ENCODE peak calls at places on chromosomes 16 and 17, in four cellular contexts. One of them, this sample, is unnamed.

GRCh38 chr17:45584092-45585036 is 93.8 kb upstream of the PLEKHM1 start:
- DNase-seq in neural progenitor cell: peak; percentile 75
- DNase-seq in stomach: peak; percentile 81
- DNase-seq in cardiac muscle cell: peak; percentile 57
- DNase-seq in this sample: peak; percentile 84

GRCh38 chr17:79304907-79305306 is 230.3 kb downstream of the ENGASE start:
- DNase-seq in cardiac muscle cell: no peak
- DNase-seq in stomach: no peak
- DNase-seq in neural progenitor cell: no peak
- DNase-seq in this sample: peak; percentile 90

GRCh38 chr16:56848056-56848936 is 16.7 kb upstream of the SLC12A3 start:
- DNase-seq in cardiac muscle cell: peak; percentile 75
- DNase-seq in stomach: no peak
- DNase-seq in neural progenitor cell: no peak
- DNase-seq in this sample: no peak

GRCh38 chr17:53516643-53517042 is 306.1 kb upstream of the KIF2B start:
- DNase-seq in cardiac muscle cell: peak; percentile 59
- DNase-seq in stomach: no peak
- DNase-seq in neural progenitor cell: peak; percentile 46
- DNase-seq in this sample: peak; percentile 5

GRCh38 chr16:17347624-17348023 is 123.1 kb downstream of the XYLT1 start:
- DNase-seq in neural progenitor cell: no peak
- DNase-seq in stomach: no peak
- DNase-seq in cardiac muscle cell: no peak
- DNase-seq in this sample: no peak

GRCh38 chr16:80285089-80285488 is 255.7 kb upstream of the DYNLRB2 start:
- DNase-seq in stomach: no peak
- DNase-seq in cardiac muscle cell: no peak
- DNase-seq in neural progenitor cell: no peak
- DNase-seq in this sample: no peak

GRCh38 chr17:6575596-6575988 is 19.2 kb upstream of the PITPNM3 start:
- DNase-seq in neural progenitor cell: no peak
- DNase-seq in stomach: no peak
- DNase-seq in cardiac muscle cell: no peak
- DNase-seq in this sample: peak; percentile 12

GRCh38 chr16:67190448-67191399 is 788 bp upstream of the EXOC3L1 start:
- DNase-seq in neural progenitor cell: no peak
- DNase-seq in cardiac muscle cell: peak; percentile 37
- DNase-seq in stomach: no peak
- DNase-seq in this sample: no peak

GRCh38 chr16:81238296-81239011 is at the start of gene BCO1:
- DNase-seq in cardiac muscle cell: peak; percentile 57
- DNase-seq in neural progenitor cell: peak; percentile 87
- DNase-seq in stomach: peak; percentile 56
- DNase-seq in this sample: peak; percentile 55

GRCh38 chr16:73020409-73020884 is 27.5 kb downstream of the ZFHX3 start:
- DNase-seq in neural progenitor cell: no peak
- DNase-seq in stomach: peak; percentile 90
- DNase-seq in cardiac muscle cell: peak; percentile 91
- DNase-seq in this sample: no peak

GRCh38 chr17:31688704-31689103 is 170.3 kb downstream of the COPRS start:
- DNase-seq in cardiac muscle cell: no peak
- DNase-seq in stomach: no peak
- DNase-seq in neural progenitor cell: no peak
- DNase-seq in this sample: no peak

GRCh38 chr17:44967026-44967906 is 837 bp downstream of the C1QL1 start:
- DNase-seq in cardiac muscle cell: no peak
- DNase-seq in neural progenitor cell: peak; percentile 34
- DNase-seq in stomach: no peak
- DNase-seq in this sample: peak; percentile 82

GRCh38 chr17:74520790-74521480 is 10.3 kb downstream of the CD300LB start:
- DNase-seq in cardiac muscle cell: no peak
- DNase-seq in neural progenitor cell: no peak
- DNase-seq in stomach: peak; percentile 22
- DNase-seq in this sample: no peak

GRCh38 chr17:68424861-68425260 is 32.4 kb downstream of the WIPI1 start:
- DNase-seq in cardiac muscle cell: no peak
- DNase-seq in neural progenitor cell: peak; percentile 1
- DNase-seq in stomach: no peak
- DNase-seq in this sample: peak; percentile 59

GRCh38 chr17:15914400-15915165 is 30.3 kb upstream of the ADORA2B start:
- DNase-seq in neural progenitor cell: no peak
- DNase-seq in cardiac muscle cell: peak; percentile 45
- DNase-seq in stomach: peak; percentile 9
- DNase-seq in this sample: no peak

GRCh38 chr17:42804918-42805367 is 6.3 kb downstream of the CNTD1 start:
- DNase-seq in cardiac muscle cell: no peak
- DNase-seq in neural progenitor cell: no peak
- DNase-seq in stomach: peak; percentile 64
- DNase-seq in this sample: no peak

GRCh38 chr17:5780476-5780875 is 196.2 kb upstream of the NLRP1 start:
- DNase-seq in neural progenitor cell: no peak
- DNase-seq in cardiac muscle cell: peak; percentile 39
- DNase-seq in stomach: no peak
- DNase-seq in this sample: no peak

GRCh38 chr17:38738686-38739085 is 8.5 kb downstream of the CISD3 start:
- DNase-seq in neural progenitor cell: no peak
- DNase-seq in cardiac muscle cell: no peak
- DNase-seq in stomach: no peak
- DNase-seq in this sample: peak; percentile 30

GRCh38 chr17:7217113-7217987 is 2.3 kb downstream of the DLG4 start:
- DNase-seq in neural progenitor cell: peak; percentile 81
- DNase-seq in cardiac muscle cell: peak; percentile 90
- DNase-seq in stomach: peak; percentile 54
- DNase-seq in this sample: peak; percentile 90

GRCh38 chr16:35745821-35746248 is 2286.4 kb downstream of the TP53TG3F start:
- DNase-seq in neural progenitor cell: no peak
- DNase-seq in stomach: no peak
- DNase-seq in cardiac muscle cell: no peak
- DNase-seq in this sample: peak; percentile 10

GRCh38 chr17:19781488-19782458 is 33.7 kb upstream of the ALDH3A1 start:
- DNase-seq in cardiac muscle cell: no peak
- DNase-seq in neural progenitor cell: no peak
- DNase-seq in stomach: no peak
- DNase-seq in this sample: no peak

GRCh38 chr17:32610027-32610650 is 123.3 kb downstream of the CDK5R1 start:
- DNase-seq in neural progenitor cell: peak; percentile 64
- DNase-seq in cardiac muscle cell: no peak
- DNase-seq in stomach: no peak
- DNase-seq in this sample: peak; percentile 45

GRCh38 chr16:48014349-48015135 is 141.3 kb downstream of the ABCC12 start:
- DNase-seq in stomach: no peak
- DNase-seq in cardiac muscle cell: no peak
- DNase-seq in neural progenitor cell: peak; percentile 52
- DNase-seq in this sample: peak; percentile 39

GRCh38 chr17:67717192-67717623 is 528 bp upstream of the NOL11 start:
- DNase-seq in neural progenitor cell: no peak
- DNase-seq in stomach: no peak
- DNase-seq in cardiac muscle cell: no peak
- DNase-seq in this sample: no peak

GRCh38 chr17:48545022-48545376 is at the start of gene HOXB2:
- DNase-seq in neural progenitor cell: no peak
- DNase-seq in stomach: no peak
- DNase-seq in cardiac muscle cell: peak; percentile 67
- DNase-seq in this sample: peak; percentile 69

GRCh38 chr17:74211929-74212261 is 1.5 kb upstream of the TTYH2 start:
- DNase-seq in neural progenitor cell: no peak
- DNase-seq in stomach: no peak
- DNase-seq in cardiac muscle cell: no peak
- DNase-seq in this sample: no peak

GRCh38 chr17:42387221-42387657 is 1.0 kb downstream of the STAT3 start:
- DNase-seq in stomach: no peak
- DNase-seq in neural progenitor cell: no peak
- DNase-seq in cardiac muscle cell: peak; percentile 94
- DNase-seq in this sample: no peak

GRCh38 chr17:10563991-10564660 is 14.7 kb upstream of the MYH2 start:
- DNase-seq in neural progenitor cell: no peak
- DNase-seq in stomach: no peak
- DNase-seq in cardiac muscle cell: no peak
- DNase-seq in this sample: no peak

GRCh38 chr17:45768000-45768399 is 16.1 kb upstream of the CRHR1 start:
- DNase-seq in cardiac muscle cell: peak; percentile 15
- DNase-seq in stomach: no peak
- DNase-seq in neural progenitor cell: peak; percentile 67
- DNase-seq in this sample: peak; percentile 74

GRCh38 chr17:41386227-41386626 is 4.1 kb upstream of the KRT34 start:
- DNase-seq in cardiac muscle cell: no peak
- DNase-seq in neural progenitor cell: no peak
- DNase-seq in stomach: no peak
- DNase-seq in this sample: no peak

GRCh38 chr17:34242553-34242952 is 12.5 kb upstream of the CCL2 start:
- DNase-seq in cardiac muscle cell: no peak
- DNase-seq in neural progenitor cell: no peak
- DNase-seq in stomach: no peak
- DNase-seq in this sample: no peak

GRCh38 chr16:24013733-24014645 is 178.2 kb downstream of the PRKCB start:
- DNase-seq in stomach: peak; percentile 31
- DNase-seq in neural progenitor cell: no peak
- DNase-seq in cardiac muscle cell: no peak
- DNase-seq in this sample: no peak

GRCh38 chr17:6413073-6413472 is 21.8 kb downstream of the AIPL1 start:
- DNase-seq in stomach: no peak
- DNase-seq in cardiac muscle cell: peak; percentile 48
- DNase-seq in neural progenitor cell: peak; percentile 66
- DNase-seq in this sample: peak; percentile 86

GRCh38 chr17:18025596-18026407 is 13.2 kb downstream of the ATPAF2 start:
- DNase-seq in cardiac muscle cell: peak; percentile 39
- DNase-seq in stomach: no peak
- DNase-seq in neural progenitor cell: no peak
- DNase-seq in this sample: no peak

GRCh38 chr17:33262724-33263123 is 30.4 kb downstream of the ASIC2 start:
- DNase-seq in neural progenitor cell: no peak
- DNase-seq in stomach: no peak
- DNase-seq in cardiac muscle cell: no peak
- DNase-seq in this sample: no peak

GRCh38 chr16:59259074-59259963 is 525.2 kb upstream of the GOT2 start:
- DNase-seq in neural progenitor cell: no peak
- DNase-seq in stomach: no peak
- DNase-seq in cardiac muscle cell: no peak
- DNase-seq in this sample: no peak

GRCh38 chr17:56939869-56940484 is 20.9 kb downstream of the COIL start:
- DNase-seq in neural progenitor cell: peak; percentile 59
- DNase-seq in cardiac muscle cell: peak; percentile 75
- DNase-seq in stomach: no peak
- DNase-seq in this sample: peak; percentile 70

GRCh38 chr17:56098746-56099145 is 54.5 kb upstream of the ANKFN1 start:
- DNase-seq in cardiac muscle cell: no peak
- DNase-seq in stomach: no peak
- DNase-seq in neural progenitor cell: no peak
- DNase-seq in this sample: no peak

GRCh38 chr17:45143767-45144198 is 4.5 kb upstream of the HEXIM1 start:
- DNase-seq in neural progenitor cell: peak; percentile 55
- DNase-seq in stomach: peak; percentile 65
- DNase-seq in cardiac muscle cell: peak; percentile 97
- DNase-seq in this sample: peak; percentile 88

GRCh38 chr17:81285179-81285878 is 9.8 kb downstream of the SLC38A10 start:
- DNase-seq in cardiac muscle cell: peak; percentile 67
- DNase-seq in stomach: peak; percentile 56
- DNase-seq in neural progenitor cell: peak; percentile 21
- DNase-seq in this sample: peak; percentile 74
- H3K4me3 ChIP-seq in cardiac muscle cell: no peak overlapping the region
- H3K4me3 ChIP-seq in stomach: peak overlapping the region; percentile 45
- H3K4me3 ChIP-seq in neural progenitor cell: no peak overlapping the region
- H3K4me3 ChIP-seq in this sample: no peak overlapping the region

GRCh38 chr16:19131809-19132777 is 18.3 kb downstream of the ITPRIPL2 start:
- DNase-seq in neural progenitor cell: no peak
- DNase-seq in stomach: no peak
- DNase-seq in cardiac muscle cell: no peak
- DNase-seq in this sample: no peak

GRCh38 chr16:19130385-19130784 is 16.6 kb downstream of the ITPRIPL2 start:
- DNase-seq in neural progenitor cell: no peak
- DNase-seq in stomach: no peak
- DNase-seq in cardiac muscle cell: no peak
- DNase-seq in this sample: no peak

GRCh38 chr16:19132898-19133297 is 19.1 kb downstream of the ITPRIPL2 start:
- DNase-seq in cardiac muscle cell: no peak
- DNase-seq in neural progenitor cell: no peak
- DNase-seq in stomach: no peak
- DNase-seq in this sample: no peak

GRCh38 chr16:19133600-19133999 is 19.8 kb downstream of the ITPRIPL2 start:
- DNase-seq in cardiac muscle cell: no peak
- DNase-seq in stomach: no peak
- DNase-seq in neural progenitor cell: no peak
- DNase-seq in this sample: no peak

DNA sequence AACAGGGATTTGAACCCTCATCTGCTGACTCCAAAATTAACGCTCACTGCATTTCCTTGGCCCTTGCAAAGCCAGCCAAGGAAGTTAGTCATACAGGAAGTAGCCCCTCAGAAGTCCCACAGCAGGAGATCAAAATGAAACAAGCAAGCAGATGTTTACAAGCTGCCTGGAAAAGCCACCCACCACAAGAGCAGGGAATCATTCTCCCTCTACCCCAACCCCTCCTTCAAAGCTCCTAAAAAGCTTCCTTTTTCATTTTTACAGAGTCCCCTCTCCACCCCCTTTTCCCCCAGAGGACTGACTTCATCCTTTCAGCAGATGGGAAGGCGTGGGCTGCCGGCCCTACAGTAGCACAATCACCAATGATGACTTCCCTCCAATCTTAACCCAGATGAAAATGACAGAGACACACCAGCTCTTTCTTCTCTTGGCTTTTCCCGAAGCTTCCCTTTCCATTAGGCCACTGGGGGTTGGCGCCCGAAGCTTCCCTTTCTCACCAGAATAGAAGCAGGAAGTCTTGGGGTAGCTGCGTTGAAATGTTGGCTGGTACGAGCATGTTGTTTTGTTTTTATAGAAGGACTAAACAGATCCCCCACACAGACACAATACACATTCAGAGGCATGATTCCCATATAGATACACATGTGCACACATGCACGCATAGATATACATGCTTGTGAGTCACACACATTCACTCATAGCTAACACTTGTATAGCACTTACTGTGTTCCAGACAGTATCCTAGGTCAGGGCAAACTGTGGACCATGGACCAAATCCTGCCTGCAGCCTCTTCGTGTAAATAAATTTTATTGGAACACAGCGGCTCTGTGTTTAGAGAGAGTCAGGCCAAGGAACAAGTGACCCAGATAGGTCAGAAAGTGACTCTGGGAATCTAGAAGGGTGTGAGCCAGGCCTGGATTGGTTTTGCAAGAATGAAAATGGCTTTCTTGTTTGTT is 17.4 kb downstream of the ITPRIPL2 start:
- DNase-seq in cardiac muscle cell: peak; percentile 80
- DNase-seq in neural progenitor cell: no peak
- DNase-seq in stomach: no peak
- DNase-seq in this sample: no peak
- H3K4me3 ChIP-seq in cardiac muscle cell: no peak overlapping the region
- H3K4me3 ChIP-seq in neural progenitor cell: no peak overlapping the region
- H3K4me3 ChIP-seq in stomach: peak overlapping the region; percentile 3
- H3K4me3 ChIP-seq in this sample: no peak overlapping the region

GRCh38 chr17:40097087-40097486 is 3.3 kb downstream of the NR1D1 start:
- DNase-seq in neural progenitor cell: no peak
- DNase-seq in stomach: no peak
- DNase-seq in cardiac muscle cell: no peak
- DNase-seq in this sample: no peak
- H3K4me3 ChIP-seq in neural progenitor cell: no peak overlapping the region
- H3K4me3 ChIP-seq in stomach: peak overlapping the region; percentile 76
- H3K4me3 ChIP-seq in cardiac muscle cell: no peak overlapping the region
- H3K4me3 ChIP-seq in this sample: no peak overlapping the region

GRCh38 chr17:51912939-51913338 is 245.6 kb downstream of the CA10 start:
- DNase-seq in cardiac muscle cell: no peak
- DNase-seq in stomach: no peak
- DNase-seq in neural progenitor cell: peak; percentile 43
- DNase-seq in this sample: peak; percentile 2
- H3K4me3 ChIP-seq in cardiac muscle cell: no peak overlapping the region
- H3K4me3 ChIP-seq in stomach: no peak overlapping the region
- H3K4me3 ChIP-seq in neural progenitor cell: no peak overlapping the region
- H3K4me3 ChIP-seq in this sample: no peak overlapping the region